ENCODE peak calls at places on chromosomes 6 and 20, in ten cellular contexts. S, I, P, F, C, Q, Y, N, O and U are unnamed samples.

GRCh38 chr6:72246926-72247325 is 360.6 kb downstream of the RIMS1 start:
- DNase-seq in S (no peak), I (no peak), P (no peak), F (peak; percentile 6), C (peak; percentile 8), Q (no peak), Y (no peak), N (peak; percentile 14), O (peak; percentile 15), U (no peak)

GRCh38 chr6:135932651-135933050 is 81.2 kb downstream of the PDE7B start:
- DNase-seq in S (no peak), I (no peak), P (no peak), F (no peak), C (no peak), Q (no peak), Y (no peak), N (no peak), O (no peak), U (no peak)

GRCh38 chr6:90294989-90295853 is 1.4 kb downstream of the BACH2 start:
- DNase-seq in S (peak; percentile 48), I (peak; percentile 85), P (peak; percentile 77), F (peak; percentile 43), C (peak; percentile 13), Q (peak; percentile 56), Y (peak; percentile 49), N (peak; percentile 65), O (peak; percentile 43), U (peak; percentile 81)

GRCh38 chr6:162474722-162475121 is 252.8 kb downstream of the PRKN start:
- DNase-seq in S (no peak), I (no peak), P (no peak), F (no peak), C (no peak), Q (no peak), Y (no peak), N (no peak), O (no peak), U (no peak)

GRCh38 chr6:90605749-90606344 is 19.0 kb upstream of the MAP3K7 start:
- DNase-seq in S (no peak), I (peak; percentile 57), P (no peak), F (no peak), C (no peak), Q (no peak), Y (no peak), N (no peak), O (no peak), U (no peak)

GRCh38 chr20:47137231-47137865 is 219.2 kb downstream of the ZMYND8 start:
- DNase-seq in S (no peak), I (no peak), P (no peak), F (no peak), C (no peak), Q (no peak), Y (no peak), N (no peak), O (peak; percentile 40), U (no peak)

GRCh38 chr20:24472426-24472825 is 3.0 kb downstream of the SYNDIG1 start:
- DNase-seq in S (no peak), I (no peak), P (no peak), F (no peak), C (no peak), Q (no peak), Y (no peak), N (no peak), O (no peak), U (no peak)

GRCh38 chr6:113281014-113281810 is 575.9 kb upstream of the MARCKS start:
- DNase-seq in S (no peak), I (no peak), P (no peak), F (peak; percentile 21), C (no peak), Q (no peak), Y (no peak), N (no peak), O (peak; percentile 25), U (no peak)

GRCh38 chr6:28758046-28758817 is 165.6 kb downstream of the TRIM27 start:
- DNase-seq in S (no peak), I (no peak), P (no peak), F (peak; percentile 15), C (peak; percentile 74), Q (no peak), Y (no peak), N (no peak), O (peak; percentile 48), U (no peak)

GRCh38 chr6:56752009-56752408 is 109.3 kb upstream of the DST start:
- DNase-seq in S (no peak), I (no peak), P (no peak), F (peak; percentile 47), C (no peak), Q (no peak), Y (no peak), N (no peak), O (peak; percentile 77), U (no peak)

GRCh38 chr6:41767112-41767946 is 12.4 kb downstream of the FRS3 start:
- DNase-seq in S (no peak), I (peak; percentile 94), P (no peak), F (peak; percentile 87), C (peak; percentile 90), Q (peak; percentile 77), Y (peak; percentile 65), N (peak; percentile 71), O (peak; percentile 87), U (no peak)

GRCh38 chr20:4573564-4574355 is 147.9 kb upstream of the PRND start:
- DNase-seq in S (no peak), I (peak; percentile 90), P (no peak), F (peak; percentile 77), C (no peak), Q (no peak), Y (no peak), N (no peak), O (peak; percentile 96), U (no peak)

GRCh38 chr6:41427642-41428401 is 92.4 kb downstream of the NCR2 start:
- DNase-seq in S (peak; percentile 62), I (peak; percentile 81), P (peak; percentile 68), F (peak; percentile 25), C (no peak), Q (no peak), Y (peak; percentile 54), N (peak; percentile 81), O (no peak), U (peak; percentile 64)

DNA sequence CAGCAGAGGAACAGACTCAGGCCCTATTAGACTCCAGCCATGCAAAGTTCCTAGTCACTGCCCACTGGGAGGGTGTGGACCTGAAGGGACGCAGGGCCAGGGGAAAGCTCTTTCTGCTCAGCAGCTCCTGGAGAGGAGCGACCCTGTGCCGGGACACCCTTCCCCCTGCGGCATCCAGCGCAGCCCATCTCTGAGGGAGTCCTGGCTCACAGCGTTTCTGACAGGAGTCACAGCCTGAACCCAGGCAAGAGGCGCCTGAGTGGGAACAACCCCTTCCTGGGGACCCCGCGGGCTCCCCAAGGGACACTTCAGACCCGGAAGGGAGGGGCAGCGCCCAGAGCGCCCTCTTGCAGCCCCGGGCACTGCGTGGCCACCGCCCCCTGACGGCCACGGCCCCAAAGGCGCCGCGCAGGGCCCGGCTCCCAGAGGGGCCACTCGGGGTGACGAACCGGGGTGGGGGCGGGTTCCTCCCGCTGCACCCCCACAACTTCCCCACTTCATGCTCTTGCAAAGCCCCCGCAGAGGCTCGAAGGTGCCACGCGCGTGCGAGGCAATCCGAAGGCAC is 853 bp downstream of the UCKL1 start:
- DNase-seq in S (peak; percentile 65), I (peak; percentile 98), P (peak; percentile 78), F (peak; percentile 22), C (peak; percentile 43), Q (peak; percentile 37), Y (no peak), N (peak; percentile 54), O (no peak), U (peak; percentile 50)
- H3K4me1 ChIP-seq in S (peaks cover 57% of the 10 kb centered on the region), I (peaks cover 13% of the 10 kb centered on the region), P (peaks cover 53% of the 10 kb centered on the region), F (peaks cover 29% of the 10 kb centered on the region), C (peaks cover 12% of the 10 kb centered on the region), Q (peaks cover 10% of the 10 kb centered on the region), Y (peaks cover 9% of the 10 kb centered on the region), N (peaks cover 64% of the 10 kb centered on the region), O (peaks cover 30% of the 10 kb centered on the region), U (peaks cover 58% of the 10 kb centered on the region)

GRCh38 chr6:160137989-160138835 is 16.6 kb downstream of the SLC22A1 start:
- DNase-seq in S (peak; percentile 48), I (peak; percentile 94), P (no peak), F (peak; percentile 81), C (peak; percentile 56), Q (peak; percentile 56), Y (peak; percentile 42), N (peak; percentile 76), O (peak; percentile 72), U (no peak)
- H3K27me3 ChIP-seq in S (no peaks in the 10 kb centered on the region), I (no peaks in the 10 kb centered on the region), P (no peaks in the 10 kb centered on the region), F (no peaks in the 10 kb centered on the region), C (no peaks in the 10 kb centered on the region), Q (no peaks in the 10 kb centered on the region), Y (no peaks in the 10 kb centered on the region), N (no peaks in the 10 kb centered on the region), O (no peaks in the 10 kb centered on the region), U (no peaks in the 10 kb centered on the region)

DNA sequence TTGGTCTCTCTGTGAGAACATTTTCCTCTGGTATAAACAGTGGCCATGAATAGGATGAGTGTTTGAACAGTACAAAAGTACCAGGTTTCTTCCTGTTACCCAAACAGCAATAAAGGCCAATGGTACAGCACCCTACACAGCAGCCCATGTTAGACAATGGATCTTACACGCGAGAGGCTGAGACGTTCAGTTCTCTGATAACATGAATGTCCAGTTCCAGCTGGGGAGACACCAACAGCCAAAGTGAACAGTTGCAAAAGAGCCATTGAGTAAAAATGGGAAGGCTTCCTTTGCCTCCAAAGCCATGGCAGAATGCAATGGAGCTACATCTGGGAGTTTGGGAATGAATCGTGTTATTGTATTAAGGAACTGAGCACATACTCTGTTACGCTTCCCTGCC is 246.8 kb upstream of the SGK1 start:
- DNase-seq in S (no peak), I (no peak), P (no peak), F (no peak), C (no peak), Q (no peak), Y (no peak), N (no peak), O (no peak), U (no peak)
- TF ChIP-seq CTCF in S (no peak), I (no peak), P (no peak), F (no peak), C (no peak), Q (no peak), Y (no peak), N (no peak), O (no peak), U (no peak)

GRCh38 chr6:107786179-107786578 is 37.9 kb downstream of the SCML4 start:
- DNase-seq in S (no peak), I (no peak), P (no peak), F (no peak), C (no peak), Q (no peak), Y (no peak), N (no peak), O (no peak), U (no peak)
- H3K4me1 ChIP-seq in S (no peaks in the 10 kb centered on the region), I (peaks cover 14% of the 10 kb centered on the region), P (no peaks in the 10 kb centered on the region), F (peaks cover 3% of the 10 kb centered on the region), C (no peaks in the 10 kb centered on the region), Q (no peaks in the 10 kb centered on the region), Y (no peaks in the 10 kb centered on the region), N (no peaks in the 10 kb centered on the region), O (peaks cover 2% of the 10 kb centered on the region), U (peaks cover 25% of the 10 kb centered on the region)

DNA sequence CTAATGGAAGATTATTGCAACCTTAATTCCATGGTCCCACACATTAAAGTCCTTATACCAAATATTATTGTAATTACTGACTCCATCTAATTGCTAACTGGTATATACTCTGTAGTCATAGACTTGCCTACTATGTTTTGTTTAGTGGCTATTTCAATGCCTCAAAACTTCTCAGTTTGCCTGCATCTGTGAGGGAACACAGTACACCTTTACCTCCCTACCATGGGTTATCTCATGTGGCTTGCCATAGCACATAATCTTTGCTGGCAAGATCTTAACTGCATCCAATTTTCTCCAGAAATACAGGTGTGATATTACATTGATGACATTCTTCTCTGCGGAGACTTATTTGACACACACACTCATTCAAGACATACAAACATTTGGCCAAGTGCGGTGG is 107.1 kb upstream of the ZNF184 start:
- DNase-seq in S (no peak), I (no peak), P (no peak), F (no peak), C (no peak), Q (no peak), Y (no peak), N (no peak), O (no peak), U (no peak)
- H3K27me3 ChIP-seq in S (no peaks in the 10 kb centered on the region), I (no peaks in the 10 kb centered on the region), P (peaks cover 71% of the 10 kb centered on the region), F (peaks cover 22% of the 10 kb centered on the region), C (peaks cover 2% of the 10 kb centered on the region), Q (peaks cover 7% of the 10 kb centered on the region), Y (no peaks in the 10 kb centered on the region), N (peaks cover 10% of the 10 kb centered on the region), O (no peaks in the 10 kb centered on the region), U (peaks cover 2% of the 10 kb centered on the region)